ENCODE peak calls at places on chromosomes 7 and 10, in five cellular contexts. G, C, W, B and O are unnamed samples.

GRCh38 chr7:16730937-16731336 is 22.6 kb upstream of the TSPAN13 start:
- DNase-seq in G (no peak), B (no peak), W (no peak), C (no peak), O (no peak)

GRCh38 chr7:127949670-127950069 is 81.6 kb downstream of the LRRC4 start:
- DNase-seq in B (no peak), W (no peak), C (no peak), G (no peak), O (no peak)

GRCh38 chr7:144437370-144438191 is 34.1 kb upstream of the NOBOX start:
- DNase-seq in C (peak), W (peak), G (peak), B (no peak), O (peak)

GRCh38 chr10:78582540-78582939 is 486.2 kb upstream of the ZMIZ1 start:
- DNase-seq in B (no peak), C (no peak), G (no peak), W (no peak), O (no peak)

GRCh38 chr7:108245523-108246226 is 115.5 kb upstream of the LAMB4 start:
- DNase-seq in C (no peak), B (no peak), G (no peak), W (no peak), O (no peak)

GRCh38 chr10:29277296-29277695 is 11.6 kb upstream of the LYZL1 start:
- DNase-seq in B (no peak), W (no peak), G (no peak), C (no peak), O (no peak)

GRCh38 chr7:11261470-11261869 is 287.8 kb downstream of the PHF14 start:
- DNase-seq in B (no peak), C (no peak), W (peak), G (peak), O (no peak)

GRCh38 chr10:114103286-114103685 is 59.6 kb downstream of the ADRB1 start:
- DNase-seq in G (peak), W (no peak), C (no peak), B (no peak), O (peak)

GRCh38 chr7:98617051-98617959 is at the start of gene NPTX2:
- DNase-seq in W (no peak), B (no peak), G (peak), C (no peak), O (peak)

GRCh38 chr10:11345224-11346054 is 266.0 kb downstream of the USP6NL start:
- DNase-seq in C (no peak), B (no peak), W (peak), G (peak), O (no peak)

GRCh38 chr10:83816942-83817341 is 322.4 kb upstream of the GHITM start:
- DNase-seq in W (no peak), G (no peak), B (no peak), C (no peak), O (no peak)

GRCh38 chr7:149856583-149856982 is 17.2 kb upstream of the ATP6V0E2 start:
- DNase-seq in G (no peak), B (no peak), C (peak), W (no peak), O (no peak)

GRCh38 chr10:37703833-37704382 is 153.5 kb downstream of the ZNF248 start:
- DNase-seq in W (no peak), G (no peak), C (no peak), B (no peak), O (no peak)

GRCh38 chr7:20330176-20330796 is 414 bp upstream of the ITGB8 start:
- DNase-seq in C (peak), W (peak), G (peak), B (peak), O (peak)

GRCh38 chr7:4857189-4857588 is 4.6 kb downstream of the PAPOLB start:
- DNase-seq in C (no peak), W (no peak), G (no peak), B (no peak), O (no peak)

GRCh38 chr7:28299556-28299955 is 112.8 kb upstream of the CREB5 start:
- DNase-seq in B (no peak), C (no peak), W (no peak), G (no peak), O (no peak)

GRCh38 chr10:113000454-113000853 is 50.4 kb downstream of the TCF7L2 start:
- DNase-seq in C (peak), B (no peak), W (no peak), G (no peak), O (no peak)

GRCh38 chr7:127941471-127941870 is 89.8 kb downstream of the LRRC4 start:
- DNase-seq in C (no peak), G (no peak), W (no peak), B (no peak), O (no peak)

GRCh38 chr7:73436031-73436929 is 2.7 kb downstream of the FZD9 start:
- DNase-seq in G (no peak), B (no peak), W (no peak), C (no peak), O (no peak)

GRCh38 chr10:91493313-91493712 is 83.2 kb downstream of the HECTD2 start:
- DNase-seq in W (no peak), G (no peak), B (no peak), C (no peak), O (peak)

GRCh38 chr10:35027567-35027966 is 62.6 kb downstream of the CUL2 start:
- DNase-seq in G (no peak), B (no peak), W (no peak), C (no peak), O (no peak)

GRCh38 chr7:74365320-74366022 is 76.3 kb downstream of the CLIP2 start:
- DNase-seq in G (no peak), B (no peak), C (no peak), W (no peak), O (no peak)

GRCh38 chr10:114825513-114826253 is 4.1 kb downstream of the FHIP2A start:
- DNase-seq in W (no peak), G (no peak), B (no peak), C (no peak), O (peak)

GRCh38 chr10:127279334-127279774 is 83.0 kb upstream of the INSYN2A start:
- DNase-seq in W (no peak), G (no peak), B (no peak), C (no peak), O (no peak)

GRCh38 chr7:98628418-98628817 is 11.3 kb downstream of the NPTX2 start:
- DNase-seq in W (no peak), C (no peak), G (no peak), B (no peak), O (no peak)

GRCh38 chr7:151626422-151627115 is 106.9 kb upstream of the RHEB start:
- DNase-seq in W (peak), G (peak), C (no peak), B (no peak), O (no peak)

GRCh38 chr7:128190051-128190640 is 50.9 kb upstream of the LEP start:
- DNase-seq in G (no peak), C (peak), W (no peak), B (no peak), O (no peak)

GRCh38 chr10:86523348-86523747 is 1.8 kb upstream of the WAPL start:
- DNase-seq in G (no peak), C (no peak), B (no peak), W (no peak), O (no peak)